ENCODE peak calls at places on chromosomes 3 and 15, in nine cellular contexts. T is lung; M is WERI-Rb-1; Q is brain microvascular endothelial cell; D is dorsolateral prefrontal cortex; H is GM12878; O is CD8-positive, alpha-beta memory T cell; J is heart left ventricle; S is suprapubic skin. V is an unnamed sample.

GRCh38 chr3:166013073-166013679 is 176.0 kb upstream of the BCHE start:
- DNase-seq in T (no peak), M (peak), Q (peak), D (no peak), H (no peak), O (no peak), J (no peak), S (no peak), V (no peak)

GRCh38 chr15:96123630-96124187 is 206.8 kb upstream of the NR2F2 start:
- DNase-seq in T (no peak), M (no peak), Q (no peak), D (no peak), H (peak), O (no peak), J (no peak), S (no peak), V (no peak)

GRCh38 chr3:128554465-128555097 is 61.6 kb upstream of the GATA2 start:
- DNase-seq in T (no peak), M (no peak), Q (no peak), D (no peak), H (no peak), O (no peak), J (no peak), S (no peak), V (no peak)

GRCh38 chr3:62445267-62445666 is 71.9 kb upstream of the FEZF2 start:
- DNase-seq in T (no peak), M (no peak), Q (no peak), D (no peak), H (peak), O (no peak), J (no peak), S (no peak), V (no peak)

GRCh38 chr3:45817788-45818523 is 21.6 kb upstream of the SLC6A20 start:
- DNase-seq in T (peak), M (no peak), Q (peak), D (no peak), H (no peak), O (no peak), J (no peak), S (no peak), V (no peak)

GRCh38 chr15:33007295-33007855 is 187.1 kb downstream of the FMN1 start:
- DNase-seq in T (no peak), M (no peak), Q (peak), D (no peak), H (no peak), O (no peak), J (no peak), S (no peak), V (no peak)

GRCh38 chr3:158770254-158771017 is 31.4 kb upstream of the MFSD1 start:
- DNase-seq in T (no peak), M (no peak), Q (peak), D (no peak), H (no peak), O (no peak), J (no peak), S (no peak), V (no peak)

GRCh38 chr3:44348993-44349392 is 10.4 kb downstream of the TCAIM start:
- DNase-seq in T (no peak), M (no peak), Q (no peak), D (no peak), H (no peak), O (no peak), J (no peak), S (no peak), V (no peak)

GRCh38 chr3:81980566-81981494 is 219.4 kb upstream of the GBE1 start:
- DNase-seq in T (no peak), M (no peak), Q (no peak), D (no peak), H (no peak), O (no peak), J (no peak), S (no peak), V (no peak)

GRCh38 chr3:47664519-47664918 is 85.9 kb upstream of the CSPG5 start:
- DNase-seq in T (no peak), M (peak), Q (no peak), D (no peak), H (no peak), O (no peak), J (no peak), S (no peak), V (no peak)

GRCh38 chr3:114659109-114660081 is 365.6 kb downstream of the TIGIT start:
- DNase-seq in T (peak), M (no peak), Q (no peak), D (no peak), H (no peak), O (no peak), J (peak), S (no peak), V (no peak)

GRCh38 chr15:94414921-94415320 is 183.6 kb downstream of the MCTP2 start:
- DNase-seq in T (no peak), M (no peak), Q (no peak), D (no peak), H (no peak), O (no peak), J (no peak), S (no peak), V (no peak)

GRCh38 chr3:197012021-197012883 is 17.4 kb downstream of the MELTF start:
- DNase-seq in T (no peak), M (no peak), Q (no peak), D (no peak), H (no peak), O (no peak), J (no peak), S (no peak), V (no peak)

GRCh38 chr3:11764931-11765363 is 81.7 kb downstream of the TAMM41 start:
- DNase-seq in T (no peak), M (no peak), Q (peak), D (no peak), H (no peak), O (no peak), J (no peak), S (no peak), V (no peak)

GRCh38 chr3:197394464-197395321 is 96.3 kb upstream of the DLG1 start:
- DNase-seq in T (no peak), M (no peak), Q (peak), D (no peak), H (peak), O (peak), J (peak), S (no peak), V (no peak)

GRCh38 chr3:134077649-134078081 is 47.9 kb upstream of the SLCO2A1 start:
- DNase-seq in T (peak), M (no peak), Q (no peak), D (no peak), H (no peak), O (no peak), J (no peak), S (no peak), V (no peak)

DNA sequence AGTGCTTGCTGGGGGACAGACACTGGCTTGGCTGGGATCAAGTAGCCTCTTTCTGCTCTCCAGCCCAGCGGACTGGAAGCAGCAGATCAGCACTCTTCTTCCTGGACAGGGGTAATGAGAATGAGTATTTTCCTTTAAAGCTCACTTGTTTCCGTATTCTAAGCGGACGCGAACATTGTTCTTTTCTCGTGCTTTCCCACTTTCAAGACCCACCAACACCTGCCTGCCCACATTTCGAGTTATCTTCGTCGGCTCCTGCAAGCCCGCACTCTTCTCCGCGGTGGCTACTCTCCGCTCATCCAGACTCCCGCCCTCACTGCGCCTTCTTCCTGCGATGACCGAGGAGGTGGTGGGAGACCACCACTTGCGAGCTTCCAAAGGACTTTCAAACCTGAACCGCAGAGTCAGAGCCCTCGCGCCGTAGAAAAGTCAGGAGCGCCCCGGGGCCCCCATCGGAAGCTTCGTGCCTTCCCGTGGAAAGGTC is 1.6 kb upstream of the PPM1L start:
- DNase-seq in T (peak), M (peak), Q (peak), D (peak), H (no peak), O (peak), J (peak), S (peak), V (no peak)
- H3K27ac ChIP-seq in T (peak), M (peak), Q (no peak), D (peak), H (no peak), O (peak), J (peak), S (peak), V (peak)

DNA sequence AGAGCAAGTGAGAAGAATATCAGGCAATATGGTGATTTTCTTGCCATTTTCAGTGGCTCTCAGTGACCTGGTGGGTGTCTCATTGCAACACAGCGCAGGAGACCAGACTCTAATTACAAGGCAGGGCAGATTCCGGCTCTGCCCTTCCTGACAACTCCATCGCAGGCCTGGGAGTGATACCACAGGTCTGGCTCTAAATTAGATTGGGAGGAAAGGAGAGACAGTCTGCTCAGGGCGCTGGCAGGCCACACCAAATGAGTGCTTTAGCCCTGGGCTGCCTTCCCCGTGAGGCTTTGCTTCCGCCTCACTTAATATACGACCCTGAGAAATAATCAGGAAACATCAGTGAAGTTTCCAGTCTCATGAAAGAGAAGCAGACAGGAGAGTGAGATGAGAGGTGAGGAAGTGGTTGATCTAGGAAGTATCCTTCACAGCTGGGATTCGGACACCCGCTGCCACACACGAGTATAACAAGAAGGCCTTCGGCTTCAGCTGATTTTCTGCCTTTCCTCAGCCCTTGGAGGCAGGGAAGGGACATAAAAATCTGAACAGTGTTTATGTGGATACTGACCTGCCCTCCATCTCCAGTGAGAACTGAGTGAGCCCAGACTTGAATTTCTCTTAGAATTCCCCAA is 73.7 kb upstream of the PROK2 start:
- DNase-seq in T (no peak), M (no peak), Q (no peak), D (no peak), H (no peak), O (no peak), J (no peak), S (no peak), V (no peak)
- H3K27ac ChIP-seq in T (no peak), M (no peak), Q (no peak), D (no peak), H (no peak), O (no peak), J (no peak), S (peak), V (no peak)

DNA sequence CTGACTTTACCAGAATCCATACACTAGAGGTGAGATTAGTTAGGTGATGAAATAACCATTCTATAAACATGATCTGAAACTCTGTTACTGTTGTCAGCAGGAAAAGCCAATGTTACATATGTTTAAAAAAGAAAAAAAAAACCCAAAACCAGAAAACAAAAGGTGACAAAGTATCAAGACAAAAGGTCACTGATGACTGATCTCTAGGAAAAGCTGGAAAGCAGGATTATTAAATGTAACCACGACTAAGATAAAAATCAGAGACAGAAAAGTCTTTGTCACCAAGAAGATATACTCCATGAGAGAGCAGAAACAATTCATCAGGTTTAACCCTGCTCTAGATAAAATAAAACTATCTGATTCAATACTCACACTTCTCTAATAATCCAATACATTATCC is 5.4 kb upstream of the SETD5 start:
- DNase-seq in T (no peak), M (no peak), Q (no peak), D (no peak), H (no peak), O (no peak), J (no peak), S (no peak), V (no peak)
- H3K27ac ChIP-seq in T (no peak), M (no peak), Q (no peak), D (no peak), H (no peak), O (no peak), J (peak), S (no peak), V (no peak)

GRCh38 chr15:45674646-45675045 is 39.8 kb downstream of the SQOR start:
- DNase-seq in T (no peak), M (no peak), Q (no peak), D (no peak), H (no peak), O (no peak), J (no peak), S (no peak), V (no peak)
- H3K27ac ChIP-seq in T (no peak), M (no peak), Q (no peak), D (no peak), H (no peak), O (no peak), J (no peak), S (no peak), V (no peak)

GRCh38 chr15:64643685-64644084 is 131.7 kb downstream of the RBPMS2 start:
- DNase-seq in T (no peak), M (no peak), Q (no peak), D (no peak), H (no peak), O (no peak), J (no peak), S (no peak), V (no peak)

GRCh38 chr15:64645995-64646394 is 129.4 kb downstream of the RBPMS2 start:
- DNase-seq in T (no peak), M (no peak), Q (no peak), D (no peak), H (no peak), O (no peak), J (no peak), S (no peak), V (no peak)

GRCh38 chr15:64647367-64647766 is 128.0 kb downstream of the RBPMS2 start:
- DNase-seq in T (no peak), M (no peak), Q (no peak), D (no peak), H (no peak), O (no peak), J (no peak), S (no peak), V (no peak)

GRCh38 chr15:64640146-64640868 is 135.1 kb downstream of the RBPMS2 start:
- DNase-seq in T (no peak), M (no peak), Q (no peak), D (no peak), H (no peak), O (no peak), J (no peak), S (no peak), V (no peak)

DNA sequence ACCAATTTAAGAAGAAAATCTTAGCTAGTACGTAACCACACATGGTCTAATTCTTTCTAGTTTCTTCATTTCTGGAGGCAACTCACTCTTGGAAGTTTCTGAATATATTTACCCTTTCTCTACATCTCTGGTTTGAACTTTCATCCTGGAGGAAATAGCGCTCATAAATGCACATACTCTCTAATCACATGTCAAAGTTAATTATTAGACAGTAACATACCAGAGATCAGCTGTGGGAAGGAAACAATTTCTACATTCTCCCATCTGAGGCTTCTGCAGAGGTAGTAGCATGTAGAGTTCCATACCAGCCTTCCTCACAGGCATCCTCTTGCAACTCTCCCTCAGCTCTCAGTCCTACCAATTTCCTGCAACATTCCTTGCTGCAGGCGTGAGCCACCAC is 132.5 kb downstream of the RBPMS2 start:
- DNase-seq in T (no peak), M (no peak), Q (no peak), D (no peak), H (no peak), O (no peak), J (no peak), S (no peak), V (no peak)
- H3K27ac ChIP-seq in T (no peak), M (no peak), Q (no peak), D (no peak), H (no peak), O (no peak), J (no peak), S (no peak), V (no peak)

V was measured in substantia nigra.